ENCODE peak calls at places on chromosomes 4 and X, in eight cellular contexts. One of them, this sample, is unnamed.

GRCh38 chrX:16213970-16214369 is 46.7 kb downstream of the MAGEB17 start:
- DNase-seq in NCI-H345: no peak
- DNase-seq in Right ventricle myocardium superior: no peak
- DNase-seq in AG10803: peak; percentile 63
- DNase-seq in activated CD4-positive, alpha-beta T cell treated with anti-CD3 and anti-CD28 coated beads, Interleukin-2, amount 50 U/mL, for 1 hour: no peak
- DNase-seq in SK-N-SH: no peak
- DNase-seq in right atrium auricular region: no peak
- DNase-seq in naive B cell: no peak
- DNase-seq in this sample: no peak

GRCh38 chrX:153726286-153727107 is 1.8 kb downstream of the ABCD1 start:
- DNase-seq in NCI-H345: peak; percentile 15
- DNase-seq in Right ventricle myocardium superior: peak; percentile 79
- DNase-seq in AG10803: peak; percentile 25
- DNase-seq in activated CD4-positive, alpha-beta T cell treated with anti-CD3 and anti-CD28 coated beads, Interleukin-2, amount 50 U/mL, for 1 hour: peak; percentile 38
- DNase-seq in SK-N-SH: peak; percentile 80
- DNase-seq in right atrium auricular region: peak; percentile 69
- DNase-seq in naive B cell: peak; percentile 81
- DNase-seq in this sample: peak; percentile 38

GRCh38 chrX:12548746-12549145 is 242.5 kb upstream of the PRPS2 start:
- DNase-seq in NCI-H345: no peak
- DNase-seq in Right ventricle myocardium superior: no peak
- DNase-seq in AG10803: peak; percentile 6
- DNase-seq in activated CD4-positive, alpha-beta T cell treated with anti-CD3 and anti-CD28 coated beads, Interleukin-2, amount 50 U/mL, for 1 hour: no peak
- DNase-seq in SK-N-SH: no peak
- DNase-seq in right atrium auricular region: no peak
- DNase-seq in naive B cell: no peak
- DNase-seq in this sample: no peak

GRCh38 chrX:48488034-48488433 is 12.0 kb downstream of the FTSJ1 start:
- DNase-seq in NCI-H345: no peak
- DNase-seq in Right ventricle myocardium superior: no peak
- DNase-seq in AG10803: no peak
- DNase-seq in activated CD4-positive, alpha-beta T cell treated with anti-CD3 and anti-CD28 coated beads, Interleukin-2, amount 50 U/mL, for 1 hour: no peak
- DNase-seq in SK-N-SH: no peak
- DNase-seq in right atrium auricular region: no peak
- DNase-seq in naive B cell: no peak
- DNase-seq in this sample: no peak

GRCh38 chr4:30380404-30380998 is 339.7 kb upstream of the PCDH7 start:
- DNase-seq in NCI-H345: peak; percentile 0
- DNase-seq in Right ventricle myocardium superior: no peak
- DNase-seq in AG10803: peak; percentile 22
- DNase-seq in activated CD4-positive, alpha-beta T cell treated with anti-CD3 and anti-CD28 coated beads, Interleukin-2, amount 50 U/mL, for 1 hour: no peak
- DNase-seq in SK-N-SH: peak; percentile 17
- DNase-seq in right atrium auricular region: no peak
- DNase-seq in naive B cell: peak; percentile 1
- DNase-seq in this sample: peak; percentile 47

GRCh38 chrX:153460826-153461225 is 9.6 kb downstream of the HAUS7 start:
- DNase-seq in NCI-H345: peak; percentile 41
- DNase-seq in Right ventricle myocardium superior: peak; percentile 57
- DNase-seq in AG10803: peak; percentile 36
- DNase-seq in activated CD4-positive, alpha-beta T cell treated with anti-CD3 and anti-CD28 coated beads, Interleukin-2, amount 50 U/mL, for 1 hour: peak; percentile 53
- DNase-seq in SK-N-SH: peak; percentile 83
- DNase-seq in right atrium auricular region: no peak
- DNase-seq in naive B cell: peak; percentile 18
- DNase-seq in this sample: peak; percentile 60

GRCh38 chr4:6939761-6940743 is 30.4 kb downstream of the TBC1D14 start:
- DNase-seq in NCI-H345: no peak
- DNase-seq in Right ventricle myocardium superior: peak; percentile 37
- DNase-seq in AG10803: no peak
- DNase-seq in activated CD4-positive, alpha-beta T cell treated with anti-CD3 and anti-CD28 coated beads, Interleukin-2, amount 50 U/mL, for 1 hour: no peak
- DNase-seq in SK-N-SH: no peak
- DNase-seq in right atrium auricular region: no peak
- DNase-seq in naive B cell: no peak
- DNase-seq in this sample: no peak

GRCh38 chr4:186191266-186192067 is at the start of gene CYP4V2:
- DNase-seq in NCI-H345: peak; percentile 66
- DNase-seq in Right ventricle myocardium superior: peak; percentile 89
- DNase-seq in AG10803: peak; percentile 79
- DNase-seq in activated CD4-positive, alpha-beta T cell treated with anti-CD3 and anti-CD28 coated beads, Interleukin-2, amount 50 U/mL, for 1 hour: peak; percentile 81
- DNase-seq in SK-N-SH: peak; percentile 90
- DNase-seq in right atrium auricular region: peak; percentile 74
- DNase-seq in naive B cell: peak; percentile 88
- DNase-seq in this sample: peak; percentile 83

This sample was measured in NCI-H526.